ENCODE peak calls at places on chromosomes 7 and 10, in four cellular contexts. X, P, A and G are unnamed samples.
A peak's percentile ranks its signal among the peaks of the same experiment; 100 is the strongest.

GRCh38 chr7:80335473-80336232 is 176.2 kb downstream of the GNAT3 start:
- DNase-seq in P (no peak), X (no peak), A (no peak), G (no peak)

GRCh38 chr7:153930681-153931080 is 121.5 kb upstream of the DPP6 start:
- DNase-seq in P (no peak), A (no peak), X (no peak), G (no peak)

GRCh38 chr10:122019414-122019975 is 30.5 kb downstream of the TACC2 start:
- DNase-seq in X (no peak), P (no peak), A (no peak), G (no peak)

GRCh38 chr7:33757050-33757449 is 148.3 kb upstream of the BMPER start:
- DNase-seq in A (no peak), X (peak; percentile 34), P (no peak), G (no peak)

GRCh38 chr10:3774814-3775670 is 10.0 kb downstream of the KLF6 start:
- DNase-seq in A (peak; percentile 68), P (peak; percentile 64), X (peak; percentile 95), G (no peak)

GRCh38 chr7:20351901-20352300 is 21.2 kb downstream of the ITGB8 start:
- DNase-seq in X (peak; percentile 61), P (no peak), A (no peak), G (no peak)

GRCh38 chr10:93062499-93063216 is 2.1 kb downstream of the CYP26C1 start:
- DNase-seq in P (no peak), X (peak; percentile 53), A (no peak), G (no peak)

GRCh38 chr10:124534231-124534798 is 72.7 kb downstream of the LHPP start:
- DNase-seq in A (no peak), P (no peak), X (peak; percentile 45), G (no peak)

GRCh38 chr10:792792-793100 is 103.3 kb upstream of the DIP2C start:
- DNase-seq in A (no peak), X (peak; percentile 28), P (no peak), G (no peak)

GRCh38 chr7:87810130-87810529 is 66.0 kb downstream of the SLC25A40 start:
- DNase-seq in X (no peak), A (no peak), P (no peak), G (no peak)

GRCh38 chr10:71179382-71179781 is 33.0 kb upstream of the UNC5B start:
- DNase-seq in A (no peak), P (no peak), X (no peak), G (no peak)

GRCh38 chr10:96338279-96338925 is 20.4 kb downstream of the OPALIN start:
- DNase-seq in X (no peak), P (no peak), A (no peak), G (no peak)

GRCh38 chr7:28096713-28097112 is 83.9 kb downstream of the JAZF1 start:
- DNase-seq in P (no peak), A (no peak), X (peak; percentile 80), G (peak; percentile 43)

GRCh38 chr10:22230331-22230833 is 12.6 kb upstream of the EBLN1 start:
- DNase-seq in X (peak; percentile 67), A (no peak), P (no peak), G (no peak)

GRCh38 chr7:22394739-22395138 is 37.8 kb upstream of the RAPGEF5 start:
- DNase-seq in X (no peak), P (no peak), A (no peak), G (no peak)

GRCh38 chr10:93061594-93062498 is 1.2 kb downstream of the CYP26C1 start:
- DNase-seq in A (no peak), P (no peak), X (no peak), G (no peak)

GRCh38 chr7:289756-290553 is at the start of gene FOXL3:
- DNase-seq in A (peak; percentile 21), P (no peak), X (no peak), G (no peak)

GRCh38 chr10:36677170-36677768 is 448.1 kb upstream of the ANKRD30A start:
- DNase-seq in X (peak; percentile 41), A (no peak), P (no peak), G (no peak)

GRCh38 chr7:7496326-7496725 is 39.3 kb downstream of the COL28A1 start:
- DNase-seq in X (no peak), A (no peak), P (no peak), G (no peak)

GRCh38 chr10:43119416-43120115 is 18.7 kb upstream of the CSGALNACT2 start:
- DNase-seq in P (no peak), X (no peak), A (peak; percentile 15), G (no peak)

GRCh38 chr7:27150568-27151340 is 1.6 kb downstream of the HOXA3 start:
- DNase-seq in X (peak; percentile 59), P (no peak), A (peak; percentile 61), G (peak; percentile 72)

GRCh38 chr7:44201813-44202212 is 1.0 kb downstream of the YKT6 start:
- DNase-seq in A (peak; percentile 4), X (peak; percentile 15), P (no peak), G (no peak)

GRCh38 chr10:62769574-62770242 is 34.8 kb upstream of the ADO start:
- DNase-seq in P (no peak), A (no peak), X (peak; percentile 11), G (no peak)

GRCh38 chr10:24929056-24929544 is 23.3 kb downstream of the PRTFDC1 start:
- DNase-seq in P (no peak), X (peak; percentile 92), A (no peak), G (no peak)

GRCh38 chr7:79090543-79090942 is 362.9 kb downstream of the MAGI2 start:
- DNase-seq in P (no peak), A (no peak), X (peak; percentile 26), G (no peak)

GRCh38 chr10:59868974-59869940 is 37.1 kb downstream of the CCDC6 start:
- DNase-seq in A (no peak), X (no peak), P (no peak), G (no peak)

GRCh38 chr10:114100848-114101741 is 57.4 kb downstream of the ADRB1 start:
- DNase-seq in P (no peak), A (peak; percentile 61), X (peak; percentile 15), G (no peak)

GRCh38 chr7:45099891-45100760 is 11.4 kb upstream of the NACAD start:
- DNase-seq in A (no peak), X (no peak), P (no peak), G (no peak)

GRCh38 chr7:1123721-1124120 is 35.8 kb downstream of the GPER1 start:
- DNase-seq in X (peak; percentile 80), P (peak; percentile 56), A (peak; percentile 89), G (peak; percentile 66)

GRCh38 chr7:76011437-76011836 is 17.0 kb upstream of the TMEM120A start:
- DNase-seq in A (peak; percentile 81), X (peak; percentile 89), P (no peak), G (no peak)

GRCh38 chr7:1742555-1743303 is 72.7 kb downstream of the ELFN1 start:
- DNase-seq in A (peak; percentile 62), P (no peak), X (peak; percentile 39), G (no peak)

GRCh38 chr7:90816511-90817142 is 220.5 kb downstream of the CDK14 start:
- DNase-seq in X (peak; percentile 97), P (no peak), A (no peak), G (no peak)

GRCh38 chr10:43683451-43684197 is 34.9 kb upstream of the ZNF32 start:
- DNase-seq in P (no peak), A (no peak), X (peak; percentile 38), G (peak; percentile 25)

GRCh38 chr7:33579561-33579960 is 325.8 kb upstream of the BMPER start:
- DNase-seq in P (no peak), A (no peak), X (no peak), G (no peak)

GRCh38 chr7:42489299-42489698 is 252.3 kb upstream of the GLI3 start:
- DNase-seq in A (no peak), P (no peak), X (no peak), G (no peak)

GRCh38 chr10:6083523-6084475 is 5.0 kb upstream of the RBM17 start:
- DNase-seq in X (peak; percentile 58), P (no peak), A (no peak), G (no peak)

GRCh38 chr10:120156614-120157274 is 264.2 kb downstream of the SEC23IP start:
- DNase-seq in A (no peak), P (no peak), X (no peak), G (no peak)

GRCh38 chr7:27453702-27454405 is 208.8 kb downstream of the HIBADH start:
- DNase-seq in A (no peak), P (no peak), X (peak; percentile 68), G (no peak)

GRCh38 chr7:100141554-100141949 is 7.2 kb upstream of the LAMTOR4 start:
- DNase-seq in A (no peak), P (no peak), X (no peak), G (no peak)

GRCh38 chr10:79143879-79144278 is 75.1 kb downstream of the ZMIZ1 start:
- DNase-seq in P (no peak), X (no peak), A (no peak), G (no peak)

GRCh38 chr10:79144341-79145173 is 75.8 kb downstream of the ZMIZ1 start:
- DNase-seq in A (peak; percentile 30), X (no peak), P (no peak), G (no peak)

GRCh38 chr10:79140906-79141305 is 72.1 kb downstream of the ZMIZ1 start:
- DNase-seq in P (no peak), X (no peak), A (peak; percentile 24), G (no peak)

GRCh38 chr10:79142064-79142491 is 73.3 kb downstream of the ZMIZ1 start:
- DNase-seq in X (peak; percentile 46), P (no peak), A (peak; percentile 72), G (no peak)

GRCh38 chr10:79142522-79143309 is 74.0 kb downstream of the ZMIZ1 start:
- DNase-seq in P (no peak), A (no peak), X (no peak), G (no peak)
- TF ChIP-seq CTCF in P (no peak), A (peak; percentile 13), X (no peak), G (no peak)

GRCh38 chr7:82740246-82740848 is 296.8 kb upstream of the CACNA2D1 start:
- DNase-seq in X (peak; percentile 74), A (no peak), P (no peak), G (peak; percentile 55)
- TF ChIP-seq CTCF in X (peak; percentile 83), A (peak; percentile 50), P (no peak), G (peak; percentile 78)

GRCh38 chr7:101218236-101219130 is 518 bp downstream of the ZNHIT1 start:
- DNase-seq in A (no peak), X (peak; percentile 12), P (no peak), G (no peak)

GRCh38 chr7:101217388-101218235 is at the start of the genes PLOD3 and ZNHIT1:
- DNase-seq in X (peak; percentile 99), P (peak; percentile 95), A (peak; percentile 97), G (peak; percentile 93)

GRCh38 chr7:101216001-101216859 is 1.2 kb downstream of the PLOD3 start:
- DNase-seq in P (no peak), A (no peak), X (peak; percentile 29), G (no peak)

GRCh38 chr7:101220295-101220694 is 2.3 kb downstream of the ZNHIT1 start:
- DNase-seq in P (no peak), A (no peak), X (no peak), G (no peak)

DNA sequence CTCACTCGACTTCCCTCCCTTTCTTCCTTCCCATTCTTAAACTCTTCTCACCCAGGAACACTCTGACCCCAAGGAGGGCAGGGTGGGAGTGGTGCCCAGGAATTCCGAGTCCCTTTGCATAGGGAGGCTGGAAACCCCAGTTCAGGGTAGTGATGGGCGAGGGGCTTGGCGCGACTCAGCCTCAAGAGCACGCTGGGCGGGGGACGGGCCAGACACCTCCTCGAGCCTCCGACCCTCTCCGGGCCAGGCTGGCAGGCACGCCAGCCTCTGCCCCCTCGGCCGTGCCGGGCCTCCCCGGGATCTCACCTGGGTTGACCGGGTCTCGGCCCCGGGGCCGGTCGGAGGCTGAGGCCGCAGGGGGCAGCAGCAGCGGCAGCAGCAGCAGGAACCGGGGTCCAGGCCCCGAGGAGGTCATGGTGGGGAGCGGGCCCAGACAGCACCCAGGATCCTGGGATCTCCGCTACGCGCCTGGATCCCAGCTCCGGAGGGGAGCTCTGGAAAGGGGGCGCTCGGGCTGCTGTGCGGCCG is 457 bp downstream of the PLOD3 start:
- DNase-seq in X (no peak), A (no peak), P (no peak), G (no peak)
- TF ChIP-seq CTCF in X (no peak), A (no peak), P (no peak), G (no peak)

GRCh38 chr10:76353124-76353851 is 921.9 kb downstream of the LRMDA start:
- DNase-seq in X (no peak), P (no peak), A (no peak), G (no peak)
- TF ChIP-seq CTCF in X (no peak), P (no peak), A (no peak), G (no peak)